ENCODE peak calls at places on chromosomes 13 and 19, in five cellular contexts. One of them, this sample, is unnamed.

GRCh38 chr13:44362394-44363040 is 11.1 kb upstream of the SERP2 start:
- DNase-seq in upper lobe of left lung: no peak
- DNase-seq in A549: no peak
- DNase-seq in fibroblast of lung: peak; percentile 39
- DNase-seq in Peyer's patch: no peak
- DNase-seq in this sample: no peak

GRCh38 chr13:113337976-113338375 is 26.0 kb downstream of the GRTP1 start:
- DNase-seq in A549: no peak
- DNase-seq in upper lobe of left lung: no peak
- DNase-seq in fibroblast of lung: no peak
- DNase-seq in Peyer's patch: no peak
- DNase-seq in this sample: no peak

GRCh38 chr19:32483574-32483973 is 78.0 kb downstream of the DPY19L3 start:
- DNase-seq in A549: no peak
- DNase-seq in fibroblast of lung: no peak
- DNase-seq in upper lobe of left lung: no peak
- DNase-seq in Peyer's patch: no peak
- DNase-seq in this sample: no peak

GRCh38 chr13:97945342-97945741 is 8.1 kb upstream of the IPO5 start:
- DNase-seq in A549: no peak
- DNase-seq in fibroblast of lung: peak; percentile 76
- DNase-seq in Peyer's patch: no peak
- DNase-seq in upper lobe of left lung: no peak
- DNase-seq in this sample: no peak

GRCh38 chr19:33647146-33647545 is 25.4 kb downstream of the CHST8 start:
- DNase-seq in fibroblast of lung: no peak
- DNase-seq in upper lobe of left lung: no peak
- DNase-seq in A549: no peak
- DNase-seq in Peyer's patch: no peak
- DNase-seq in this sample: no peak

GRCh38 chr19:46717034-46717715 is at the start of gene PRKD2:
- DNase-seq in Peyer's patch: peak; percentile 96
- DNase-seq in upper lobe of left lung: peak; percentile 100
- DNase-seq in A549: peak; percentile 90
- DNase-seq in fibroblast of lung: peak; percentile 82
- DNase-seq in this sample: no peak

GRCh38 chr13:52034616-52035226 is 10.2 kb downstream of the UTP14C start:
- DNase-seq in Peyer's patch: no peak
- DNase-seq in A549: no peak
- DNase-seq in upper lobe of left lung: no peak
- DNase-seq in fibroblast of lung: no peak
- DNase-seq in this sample: no peak

GRCh38 chr13:94329277-94329676 is 150.2 kb downstream of the DCT start:
- DNase-seq in Peyer's patch: no peak
- DNase-seq in upper lobe of left lung: no peak
- DNase-seq in A549: no peak
- DNase-seq in fibroblast of lung: peak; percentile 76
- DNase-seq in this sample: no peak

GRCh38 chr19:13207237-13208130 is 57.3 kb downstream of the IER2 start:
- DNase-seq in A549: no peak
- DNase-seq in upper lobe of left lung: peak; percentile 90
- DNase-seq in fibroblast of lung: no peak
- DNase-seq in Peyer's patch: no peak
- DNase-seq in this sample: no peak

GRCh38 chr19:49142866-49143335 is 12.3 kb downstream of the HRC start:
- DNase-seq in A549: peak; percentile 99
- DNase-seq in fibroblast of lung: peak; percentile 91
- DNase-seq in Peyer's patch: peak; percentile 90
- DNase-seq in upper lobe of left lung: peak; percentile 89
- DNase-seq in this sample: no peak

GRCh38 chr19:38888876-38889275 is 10.5 kb downstream of the SIRT2 start:
- DNase-seq in upper lobe of left lung: no peak
- DNase-seq in fibroblast of lung: no peak
- DNase-seq in Peyer's patch: no peak
- DNase-seq in A549: no peak
- DNase-seq in this sample: no peak

GRCh38 chr13:100024023-100024422 is 42.4 kb downstream of the ZIC2 start:
- DNase-seq in A549: no peak
- DNase-seq in upper lobe of left lung: no peak
- DNase-seq in Peyer's patch: no peak
- DNase-seq in fibroblast of lung: no peak
- DNase-seq in this sample: no peak

GRCh38 chr19:12867120-12868099 is 13.8 kb downstream of the DNASE2 start:
- DNase-seq in Peyer's patch: peak; percentile 83
- DNase-seq in fibroblast of lung: peak; percentile 43
- DNase-seq in A549: no peak
- DNase-seq in upper lobe of left lung: peak; percentile 89
- DNase-seq in this sample: no peak

GRCh38 chr13:75444016-75444415 is 38.0 kb downstream of the TBC1D4 start:
- DNase-seq in upper lobe of left lung: no peak
- DNase-seq in A549: no peak
- DNase-seq in Peyer's patch: no peak
- DNase-seq in fibroblast of lung: no peak
- DNase-seq in this sample: no peak

GRCh38 chr19:28485300-28485699 is 727.7 kb downstream of the UQCRFS1 start:
- DNase-seq in fibroblast of lung: no peak
- DNase-seq in Peyer's patch: peak; percentile 46
- DNase-seq in upper lobe of left lung: no peak
- DNase-seq in A549: no peak
- DNase-seq in this sample: no peak

GRCh38 chr13:102598061-102598460 is 1.3 kb downstream of the TPP2 start:
- DNase-seq in upper lobe of left lung: no peak
- DNase-seq in fibroblast of lung: no peak
- DNase-seq in A549: no peak
- DNase-seq in Peyer's patch: no peak
- DNase-seq in this sample: no peak

GRCh38 chr13:33487575-33488243 is 202.2 kb upstream of the STARD13 start:
- DNase-seq in upper lobe of left lung: no peak
- DNase-seq in A549: no peak
- DNase-seq in Peyer's patch: no peak
- DNase-seq in fibroblast of lung: no peak
- DNase-seq in this sample: no peak
- H3K27ac ChIP-seq in upper lobe of left lung: no peak overlapping the region
- H3K27ac ChIP-seq in A549: no peak overlapping the region
- H3K27ac ChIP-seq in Peyer's patch: no peak overlapping the region
- H3K27ac ChIP-seq in fibroblast of lung: no peak overlapping the region
- H3K27ac ChIP-seq in this sample: no peak overlapping the region

GRCh38 chr19:58217069-58217481 is 11.6 kb upstream of the ZNF544 start:
- DNase-seq in Peyer's patch: no peak
- DNase-seq in fibroblast of lung: no peak
- DNase-seq in upper lobe of left lung: peak; percentile 73
- DNase-seq in A549: no peak
- DNase-seq in this sample: no peak

GRCh38 chr19:58209577-58209976 is 19.1 kb upstream of the ZNF544 start:
- DNase-seq in A549: no peak
- DNase-seq in upper lobe of left lung: peak; percentile 44
- DNase-seq in Peyer's patch: no peak
- DNase-seq in fibroblast of lung: no peak
- DNase-seq in this sample: no peak

GRCh38 chr19:58217607-58218391 is 10.9 kb upstream of the ZNF544 start:
- DNase-seq in fibroblast of lung: no peak
- DNase-seq in A549: no peak
- DNase-seq in Peyer's patch: no peak
- DNase-seq in upper lobe of left lung: peak; percentile 70
- DNase-seq in this sample: no peak

GRCh38 chr19:58213075-58213369 is 15.7 kb upstream of the ZNF544 start:
- DNase-seq in A549: no peak
- DNase-seq in Peyer's patch: no peak
- DNase-seq in upper lobe of left lung: no peak
- DNase-seq in fibroblast of lung: no peak
- DNase-seq in this sample: no peak

DNA sequence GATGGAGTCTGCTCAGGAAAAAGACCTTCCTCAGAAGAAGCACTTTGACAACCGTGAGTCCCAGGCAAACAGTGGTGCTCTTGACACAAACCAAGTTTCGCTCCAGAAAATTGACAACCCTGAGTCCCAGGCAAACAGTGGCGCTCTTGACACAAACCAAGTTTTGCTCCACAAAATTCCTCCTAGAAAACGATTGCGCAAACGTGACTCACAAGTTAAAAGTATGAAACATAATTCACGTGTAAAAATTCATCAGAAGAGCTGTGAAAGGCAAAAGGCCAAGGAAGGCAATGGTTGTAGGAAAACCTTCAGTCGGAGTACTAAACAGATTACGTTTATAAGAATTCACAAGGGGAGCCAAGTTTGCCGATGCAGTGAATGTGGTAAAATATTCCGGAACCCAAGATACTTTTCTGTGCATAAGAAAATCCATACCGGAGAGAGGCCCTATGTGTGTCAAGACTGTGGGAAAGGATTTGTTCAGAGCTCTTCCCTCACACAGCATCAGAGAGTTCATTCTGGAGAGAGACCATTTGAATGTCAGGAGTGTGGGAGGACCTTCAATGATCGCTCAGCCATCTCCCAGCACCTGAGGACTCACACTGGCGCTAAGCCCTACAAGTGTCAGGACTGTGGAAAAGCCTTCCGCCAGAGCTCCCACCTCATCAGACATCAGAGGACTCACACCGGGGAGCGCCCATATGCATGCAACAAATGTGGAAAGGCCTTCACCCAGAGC is 16.2 kb upstream of the ZNF544 start:
- DNase-seq in upper lobe of left lung: no peak
- DNase-seq in fibroblast of lung: no peak
- DNase-seq in A549: no peak
- DNase-seq in Peyer's patch: no peak
- DNase-seq in this sample: no peak
- H3K27ac ChIP-seq in upper lobe of left lung: no peak overlapping the region
- H3K27ac ChIP-seq in fibroblast of lung: no peak overlapping the region
- H3K27ac ChIP-seq in A549: no peak overlapping the region
- H3K27ac ChIP-seq in Peyer's patch: no peak overlapping the region
- H3K27ac ChIP-seq in this sample: no peak overlapping the region

DNA sequence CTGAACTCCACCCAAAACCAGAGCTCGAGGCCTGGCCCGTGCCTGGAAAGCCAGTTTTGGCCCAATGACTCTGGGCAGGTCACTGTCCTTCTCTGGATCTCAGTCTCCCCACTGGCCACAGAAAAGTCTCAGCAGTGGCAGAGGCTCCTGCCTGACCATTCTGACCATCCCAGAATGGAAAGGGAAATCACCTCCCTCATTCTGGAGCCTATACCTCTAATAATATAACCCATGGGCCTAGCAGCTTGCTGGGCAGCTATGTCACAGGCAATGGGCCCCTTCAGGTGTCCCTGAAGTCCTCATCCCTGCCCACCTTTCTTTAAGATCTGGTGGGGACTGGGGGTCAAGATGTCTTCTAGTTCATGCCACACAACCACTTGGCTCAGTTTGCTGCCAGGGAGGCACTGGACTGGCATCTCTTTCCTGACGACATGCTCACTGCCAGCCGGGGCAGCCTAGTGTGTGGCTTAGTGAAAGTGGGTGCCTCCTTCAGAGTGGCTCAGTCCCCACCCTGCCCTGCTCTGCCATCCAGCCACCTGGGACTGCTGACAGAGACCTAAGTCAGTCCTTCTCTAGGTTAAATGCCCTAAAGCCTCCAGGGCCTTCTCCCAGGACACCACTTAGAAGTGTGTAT is 62.6 kb downstream of the AP1M1 start:
- DNase-seq in Peyer's patch: no peak
- DNase-seq in fibroblast of lung: no peak
- DNase-seq in A549: no peak
- DNase-seq in upper lobe of left lung: no peak
- DNase-seq in this sample: no peak
- H3K27ac ChIP-seq in Peyer's patch: peak overlapping the region; percentile 76
- H3K27ac ChIP-seq in fibroblast of lung: no peak overlapping the region
- H3K27ac ChIP-seq in A549: no peak overlapping the region
- H3K27ac ChIP-seq in upper lobe of left lung: peak overlapping the region; percentile 92
- H3K27ac ChIP-seq in this sample: no peak overlapping the region

DNA sequence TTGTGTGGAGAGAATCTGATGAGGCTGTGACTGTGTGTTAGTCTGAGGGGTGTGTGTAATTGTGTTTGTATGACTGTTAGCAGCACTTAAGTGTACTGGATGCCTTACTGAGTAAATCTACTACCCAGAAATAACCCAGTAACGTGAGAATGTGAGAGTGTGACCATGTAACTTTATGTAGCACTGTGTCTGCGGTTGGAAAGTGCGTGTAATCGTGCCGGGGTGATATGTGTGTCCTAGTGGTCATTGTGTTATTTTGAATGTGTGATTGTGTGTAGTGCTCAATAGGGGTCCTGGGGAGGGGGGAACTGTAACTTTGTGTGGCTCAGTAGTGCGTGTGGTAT is 550 bp downstream of the ZNF383 start:
- DNase-seq in A549: no peak
- DNase-seq in fibroblast of lung: peak; percentile 72
- DNase-seq in Peyer's patch: no peak
- DNase-seq in upper lobe of left lung: no peak
- DNase-seq in this sample: no peak
- H3K27ac ChIP-seq in A549: peak overlapping the region; percentile 87
- H3K27ac ChIP-seq in fibroblast of lung: peak overlapping the region; percentile 84
- H3K27ac ChIP-seq in Peyer's patch: peak overlapping the region; percentile 91
- H3K27ac ChIP-seq in upper lobe of left lung: peak overlapping the region; percentile 78
- H3K27ac ChIP-seq in this sample: peak overlapping the region; percentile 80

This sample was measured in epithelial cell of prostate.